ENCODE peak calls at places on chromosomes 7 and 10, in eight cellular contexts. N is tibial artery, Z is ovary, U is heart right ventricle, I is cardiac muscle cell, O is mucosa of descending colon, X is upper lobe of right lung, T is HCT116. Y is an unnamed sample.

GRCh38 chr7:101164071-101164840 is 1.1 kb downstream of the VGF start:
- DNase-seq in U (no peak), O (no peak), T (no peak), I (peak; percentile 87), N (no peak), Z (no peak), X (no peak), Y (no peak)

GRCh38 chr7:18117482-18117881 is 89.8 kb upstream of the PRPS1L1 start:
- DNase-seq in T (no peak), N (no peak), Z (no peak), O (no peak), I (no peak), X (no peak), U (no peak), Y (no peak)

GRCh38 chr10:58791137-58791536 is 278.5 kb downstream of the BICC1 start:
- DNase-seq in X (no peak), I (no peak), Z (no peak), N (no peak), U (no peak), O (no peak), T (no peak), Y (no peak)

GRCh38 chr10:12801214-12802087 is 200.1 kb downstream of the CCDC3 start:
- DNase-seq in I (no peak), T (no peak), O (no peak), X (no peak), U (no peak), N (no peak), Z (no peak), Y (no peak)

GRCh38 chr10:44385726-44386438 is 985 bp upstream of the CXCL12 start:
- DNase-seq in O (no peak), I (no peak), Z (no peak), U (peak; percentile 44), X (peak; percentile 63), T (no peak), N (peak; percentile 68), Y (no peak)

GRCh38 chr7:10789170-10789569 is 184.5 kb upstream of the PHF14 start:
- DNase-seq in U (no peak), X (no peak), T (no peak), O (no peak), Z (no peak), I (no peak), N (no peak), Y (no peak)

GRCh38 chr10:13518076-13518692 is 10.6 kb downstream of the BEND7 start:
- DNase-seq in Z (no peak), X (no peak), U (no peak), O (no peak), N (no peak), I (peak; percentile 34), T (no peak), Y (no peak)

GRCh38 chr7:100673942-100674431 is 447 bp downstream of the GNB2 start:
- DNase-seq in N (peak; percentile 81), U (peak; percentile 59), Z (peak; percentile 59), O (peak; percentile 82), X (peak; percentile 86), T (no peak), I (no peak), Y (peak; percentile 58)

GRCh38 chr7:20542594-20542993 is 72.9 kb upstream of the ABCB5 start:
- DNase-seq in N (no peak), O (no peak), I (no peak), U (no peak), Z (no peak), T (no peak), X (no peak), Y (no peak)

GRCh38 chr10:8051851-8052257 is 2.6 kb upstream of the GATA3 start:
- DNase-seq in U (no peak), Z (no peak), X (no peak), O (no peak), N (peak; percentile 59), I (no peak), T (no peak), Y (no peak)

GRCh38 chr10:34743804-34744203 is 71.3 kb downstream of the PARD3 start:
- DNase-seq in N (no peak), U (peak; percentile 40), O (no peak), X (no peak), Z (peak; percentile 29), I (no peak), T (no peak), Y (no peak)

GRCh38 chr10:78299861-78300453 is 266.3 kb downstream of the RPS24 start:
- DNase-seq in I (no peak), X (peak; percentile 58), N (no peak), U (no peak), T (peak; percentile 2), Z (no peak), O (no peak), Y (no peak)

GRCh38 chr10:9596368-9596920 is 1421.2 kb upstream of the CELF2 start:
- DNase-seq in I (no peak), N (no peak), X (no peak), Z (no peak), O (no peak), T (no peak), U (no peak), Y (no peak)

GRCh38 chr10:60352105-60352504 is 37.6 kb downstream of the ANK3 start:
- DNase-seq in Z (no peak), O (no peak), U (no peak), I (no peak), T (no peak), X (no peak), N (no peak), Y (no peak)

GRCh38 chr10:21285742-21286311 is 239.7 kb downstream of the SKIDA1 start:
- DNase-seq in N (no peak), U (no peak), I (no peak), Z (no peak), X (no peak), O (no peak), T (peak; percentile 52), Y (no peak)

GRCh38 chr10:132987671-132988571 is 45.6 kb upstream of the CFAP46 start:
- DNase-seq in U (no peak), I (no peak), Z (no peak), N (no peak), X (peak; percentile 43), T (no peak), O (peak; percentile 49), Y (no peak)

GRCh38 chr7:138289864-138290263 is 170.2 kb upstream of the TRIM24 start:
- DNase-seq in U (no peak), Z (no peak), O (no peak), N (no peak), X (no peak), I (no peak), T (no peak), Y (no peak)

GRCh38 chr10:47449102-47449978 is 34.6 kb downstream of the ANXA8 start:
- DNase-seq in Z (no peak), N (no peak), O (no peak), X (peak; percentile 51), T (no peak), U (no peak), I (no peak), Y (no peak)

GRCh38 chr7:16193631-16194030 is 227.7 kb downstream of the CRPPA start:
- DNase-seq in O (no peak), X (no peak), Z (no peak), U (no peak), I (no peak), N (no peak), T (no peak), Y (no peak)

GRCh38 chr10:84156768-84157167 is 16.8 kb upstream of the GPR15LG start:
- DNase-seq in O (no peak), Z (no peak), U (no peak), N (no peak), X (no peak), I (no peak), T (no peak), Y (peak; percentile 24)

DNA sequence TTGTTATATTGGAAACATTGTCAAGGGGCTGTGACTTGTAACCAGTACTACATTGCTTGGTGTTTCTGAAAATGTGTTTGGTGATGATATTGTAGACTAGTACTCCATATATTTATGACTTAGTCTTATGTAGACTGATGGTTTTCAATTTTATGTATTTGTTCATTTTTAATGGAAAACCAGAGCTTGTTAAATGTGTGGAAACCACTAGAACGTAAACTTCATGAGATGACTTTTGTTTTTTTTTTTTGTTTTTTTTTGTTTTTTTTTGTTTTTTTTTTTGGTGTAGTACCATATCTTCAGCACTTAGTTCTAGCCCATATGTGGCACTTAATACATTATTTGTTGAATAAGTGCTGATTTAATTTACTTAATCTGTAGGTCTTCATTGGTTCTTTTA is 518.6 kb downstream of the AUTS2 start:
- DNase-seq in I (no peak), T (no peak), X (no peak), O (no peak), U (no peak), Z (no peak), N (no peak), Y (no peak)
- H3K4me3 ChIP-seq in I (no peak overlapping the region), T (no peak overlapping the region), X (no peak overlapping the region), O (no peak overlapping the region), U (no peak overlapping the region), Z (no peak overlapping the region), N (no peak overlapping the region), Y (no peak overlapping the region)

GRCh38 chr7:146922777-146923176 is 806.2 kb downstream of the CNTNAP2 start:
- DNase-seq in X (no peak), O (no peak), T (no peak), I (no peak), U (no peak), N (no peak), Z (no peak), Y (no peak)
- H3K9me3 ChIP-seq in X (no peaks in the 10 kb centered on the region), O (peaks cover 25% of the 10 kb centered on the region), T (peaks cover 9% of the 10 kb centered on the region), I (no peaks in the 10 kb centered on the region), U (no peaks in the 10 kb centered on the region), N (no peaks in the 10 kb centered on the region), Z (no peaks in the 10 kb centered on the region), Y (no peaks in the 10 kb centered on the region)

GRCh38 chr7:48242846-48243245 is 71.6 kb downstream of the ABCA13 start:
- DNase-seq in O (no peak), N (no peak), X (no peak), U (no peak), I (no peak), T (no peak), Z (no peak), Y (no peak)

GRCh38 chr7:48237354-48237753 is 66.1 kb downstream of the ABCA13 start:
- DNase-seq in Z (no peak), X (no peak), O (no peak), T (no peak), N (no peak), I (no peak), U (no peak), Y (no peak)
- H3K4me3 ChIP-seq in Z (no peak overlapping the region), X (no peak overlapping the region), O (no peak overlapping the region), T (no peak overlapping the region), N (no peak overlapping the region), I (no peak overlapping the region), U (no peak overlapping the region), Y (no peak overlapping the region)

GRCh38 chr7:64875258-64875657 is 27.8 kb upstream of the ZNF273 start:
- DNase-seq in O (no peak), X (no peak), U (no peak), I (no peak), T (no peak), N (peak; percentile 41), Z (no peak), Y (no peak)

GRCh38 chr7:64877714-64878610 is 25.1 kb upstream of the ZNF273 start:
- DNase-seq in X (no peak), T (no peak), I (no peak), Z (no peak), O (no peak), U (no peak), N (peak; percentile 39), Y (no peak)

GRCh38 chr7:64875658-64876406 is 27.2 kb upstream of the ZNF273 start:
- DNase-seq in T (no peak), X (no peak), U (no peak), Z (no peak), I (no peak), N (no peak), O (no peak), Y (no peak)

GRCh38 chr7:64878684-64879083 is 24.4 kb upstream of the ZNF273 start:
- DNase-seq in O (no peak), X (no peak), N (no peak), U (no peak), I (no peak), Z (no peak), T (no peak), Y (no peak)

GRCh38 chr7:64876792-64877713 is 26.0 kb upstream of the ZNF273 start:
- DNase-seq in T (no peak), O (no peak), N (peak; percentile 70), U (peak; percentile 71), Z (no peak), X (peak; percentile 78), I (peak; percentile 76), Y (peak; percentile 66)
- H3K9me3 ChIP-seq in T (no peaks in the 10 kb centered on the region), O (no peaks in the 10 kb centered on the region), N (no peaks in the 10 kb centered on the region), U (no peaks in the 10 kb centered on the region), Z (no peaks in the 10 kb centered on the region), X (no peaks in the 10 kb centered on the region), I (no peaks in the 10 kb centered on the region), Y (no peaks in the 10 kb centered on the region)